ENCODE peak calls at places on chromosomes 4 and X, in nine cellular contexts. M is GM10248, S is H9, V is GM13977, J is foreskin fibroblast, Z is fibroblast of lung, L is kidney epithelial cell, B is fibroblast of pulmonary artery, W is esophagus squamous epithelium. T is an unnamed sample.

GRCh38 chrX:110665636-110666035 is 130.0 kb downstream of the CHRDL1 start:
- DNase-seq in S (peak; percentile 55), L (no peak), W (no peak), Z (peak; percentile 12), V (peak; percentile 8), J (peak; percentile 10), B (peak; percentile 11), M (no peak), T (peak; percentile 41)

GRCh38 chr4:39689970-39690369 is 8.0 kb upstream of the UBE2K start:
- DNase-seq in B (no peak), L (no peak), W (no peak), V (no peak), M (no peak), J (no peak), Z (no peak), S (no peak), T (no peak)

GRCh38 chr4:182103614-182104319 is 139.4 kb upstream of the TENM3 start:
- DNase-seq in W (no peak), Z (no peak), V (no peak), L (peak; percentile 28), S (no peak), J (no peak), M (no peak), B (no peak), T (no peak)

GRCh38 chr4:12987284-12987683 is 496.9 kb downstream of the RAB28 start:
- DNase-seq in V (no peak), L (no peak), W (no peak), Z (no peak), M (no peak), B (no peak), J (no peak), S (no peak), T (no peak)

GRCh38 chr4:86380176-86380724 is 20.4 kb upstream of the MAPK10 start:
- DNase-seq in B (no peak), Z (no peak), J (no peak), V (no peak), W (no peak), S (no peak), M (no peak), L (no peak), T (no peak)

GRCh38 chr4:77599378-77599777 is 6.2 kb upstream of the CXCL13 start:
- DNase-seq in V (no peak), M (no peak), S (peak; percentile 52), Z (peak; percentile 31), B (peak; percentile 59), W (no peak), J (peak; percentile 37), L (no peak), T (peak; percentile 4)

GRCh38 chr4:32633421-32633820 is 1913.3 kb downstream of the PCDH7 start:
- DNase-seq in W (no peak), J (no peak), V (no peak), S (no peak), M (no peak), Z (no peak), L (no peak), B (no peak), T (no peak)

GRCh38 chrX:95640226-95640625 is 1044.4 kb upstream of the DIAPH2 start:
- DNase-seq in S (no peak), Z (no peak), W (no peak), B (no peak), J (no peak), M (no peak), L (no peak), V (no peak), T (no peak)

GRCh38 chr4:107133965-107134364 is 97.9 kb upstream of the DKK2 start:
- DNase-seq in L (no peak), M (no peak), W (no peak), B (no peak), V (no peak), S (no peak), J (no peak), Z (no peak), T (no peak)

GRCh38 chrX:84441143-84441542 is 61.1 kb downstream of the HDX start:
- DNase-seq in L (no peak), S (no peak), W (no peak), V (no peak), M (no peak), B (peak; percentile 0), J (no peak), Z (peak; percentile 53), T (no peak)

GRCh38 chr4:1721003-1721665 is at the start of the genes TACC3 and TMEM129:
- DNase-seq in V (peak; percentile 100), L (peak; percentile 82), W (peak; percentile 76), M (peak; percentile 99), B (peak; percentile 92), J (peak; percentile 89), Z (peak; percentile 85), S (peak; percentile 99), T (peak; percentile 74)

GRCh38 chrX:106159861-106160282 is 8.2 kb upstream of the PWWP3B start:
- DNase-seq in L (no peak), V (no peak), M (no peak), J (no peak), S (no peak), W (no peak), B (no peak), Z (no peak), T (no peak)

GRCh38 chrX:76555816-76556215 is 128.3 kb downstream of the MAGEE1 start:
- DNase-seq in J (peak; percentile 2), V (no peak), W (no peak), L (no peak), S (peak; percentile 51), M (no peak), B (peak; percentile 46), Z (peak; percentile 7), T (peak; percentile 35)

GRCh38 chr4:182144621-182145359 is 98.4 kb upstream of the TENM3 start:
- DNase-seq in S (peak; percentile 36), Z (no peak), J (peak; percentile 7), M (no peak), W (no peak), L (no peak), V (peak; percentile 49), B (peak; percentile 15), T (peak; percentile 22)

GRCh38 chr4:153114771-153115321 is 89.4 kb upstream of the TRIM2 start:
- DNase-seq in W (no peak), V (no peak), B (peak; percentile 53), J (peak; percentile 69), L (no peak), Z (peak; percentile 89), M (no peak), S (no peak), T (no peak)

GRCh38 chr4:128709268-128709667 is 100.2 kb upstream of the JADE1 start:
- DNase-seq in W (no peak), Z (no peak), J (no peak), V (no peak), B (no peak), M (no peak), S (no peak), L (no peak), T (no peak)

GRCh38 chrX:42664706-42665105 is 113.3 kb downstream of the PPP1R2C start:
- DNase-seq in B (no peak), J (no peak), M (no peak), S (no peak), V (no peak), L (no peak), Z (no peak), W (no peak), T (no peak)

GRCh38 chr4:2793920-2794706 is 1.2 kb downstream of the SH3BP2 start:
- DNase-seq in W (no peak), L (no peak), Z (no peak), V (no peak), S (peak; percentile 27), B (peak; percentile 57), J (peak; percentile 42), M (no peak), T (no peak)

GRCh38 chr4:86043755-86044592 is 315.9 kb downstream of the MAPK10 start:
- DNase-seq in S (no peak), B (peak; percentile 81), M (peak; percentile 8), J (peak; percentile 30), L (no peak), W (no peak), Z (peak; percentile 42), V (no peak), T (peak; percentile 34)

GRCh38 chrX:72107320-72107719 is 24.4 kb downstream of the RTL5 start:
- DNase-seq in M (no peak), W (no peak), S (peak; percentile 20), V (no peak), J (peak; percentile 26), Z (no peak), L (no peak), B (peak; percentile 28), T (no peak)

DNA sequence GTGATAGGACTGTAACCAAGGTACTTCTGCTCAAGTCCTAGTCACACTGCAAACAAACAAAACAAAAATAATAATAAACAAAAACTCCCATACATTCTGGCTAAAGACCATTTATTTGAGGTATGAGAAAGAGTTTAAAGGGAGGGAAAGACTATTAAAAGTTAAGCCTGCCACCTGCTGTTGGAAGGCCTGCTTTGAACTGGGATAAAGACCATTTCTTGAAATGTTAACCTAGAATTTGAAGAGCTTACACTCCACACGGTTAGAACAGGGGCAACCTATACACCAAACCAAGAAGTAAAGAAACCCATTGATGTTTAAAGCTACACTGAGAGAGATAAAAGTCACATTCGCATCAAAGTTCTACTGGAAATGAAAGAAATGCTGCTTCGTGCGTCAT is 548.7 kb upstream of the DIPK2B start:
- DNase-seq in Z (no peak), B (peak; percentile 55), J (no peak), S (no peak), V (no peak), W (no peak), L (no peak), M (no peak), T (no peak)
- TF ChIP-seq CTCF in Z (peak; percentile 48), B (peak; percentile 45), J (no peak), S (no peak), V (peak; percentile 26), W (no peak), L (peak; percentile 19), M (peak; percentile 28), T (no peak)

GRCh38 chrX:14697453-14697852 is 168.1 kb downstream of the GLRA2 start:
- DNase-seq in M (peak; percentile 13), L (no peak), Z (no peak), W (no peak), V (peak; percentile 22), J (no peak), S (peak; percentile 47), B (peak; percentile 15), T (peak; percentile 21)
- TF ChIP-seq CTCF in M (peak; percentile 24), L (peak; percentile 68), Z (peak; percentile 65), W (peak; percentile 34), V (peak; percentile 66), J (peak; percentile 32), S (peak; percentile 71), B (peak; percentile 53), T (peak; percentile 55)

GRCh38 chr4:186621959-186622553 is 66.7 kb upstream of the MTNR1A start:
- DNase-seq in V (no peak), Z (peak; percentile 95), S (no peak), B (peak; percentile 93), M (no peak), L (no peak), W (no peak), J (peak; percentile 68), T (no peak)
- TF ChIP-seq CTCF in V (no peak), Z (peak; percentile 79), S (no peak), B (peak; percentile 82), M (no peak), L (no peak), W (no peak), J (peak; percentile 67), T (no peak)

GRCh38 chr4:139188648-139189416 is 11.8 kb upstream of the ELF2 start:
- DNase-seq in Z (no peak), S (no peak), B (no peak), W (no peak), V (no peak), J (no peak), M (no peak), L (no peak), T (no peak)

GRCh38 chr4:139189417-139189749 is 12.4 kb upstream of the ELF2 start:
- DNase-seq in B (no peak), S (no peak), J (no peak), V (no peak), W (no peak), M (no peak), Z (no peak), L (no peak), T (no peak)

GRCh38 chr4:139184129-139184528 is 7.1 kb upstream of the ELF2 start:
- DNase-seq in Z (peak; percentile 37), S (no peak), M (peak; percentile 30), L (no peak), B (peak; percentile 70), J (peak; percentile 29), V (peak; percentile 34), W (no peak), T (no peak)
- TF ChIP-seq CTCF in Z (peak; percentile 32), S (no peak), M (peak; percentile 37), L (peak; percentile 2), B (peak; percentile 25), J (peak; percentile 17), V (peak; percentile 39), W (peak; percentile 20), T (no peak)

T was measured in neural crest cell.